ENCODE peak calls at places on chromosomes 4 and X, in ten cellular contexts. B, O, E, P, Z, I, C, H, T and J are unnamed samples.

GRCh38 chr4:54958236-54958635 is 167.2 kb downstream of the KDR start:
- DNase-seq in B (no peak), P (peak; percentile 24), O (no peak), H (no peak), Z (no peak), C (no peak), T (no peak), I (no peak), E (no peak), J (peak; percentile 29)

GRCh38 chr4:150572704-150573504 is 9.0 kb upstream of the MAB21L2 start:
- DNase-seq in T (no peak), I (no peak), Z (no peak), C (no peak), O (no peak), E (no peak), H (no peak), P (no peak), B (no peak), J (no peak)

GRCh38 chr4:77618383-77619241 is 13.0 kb downstream of the CXCL13 start:
- DNase-seq in I (peak; percentile 42), O (peak; percentile 77), Z (no peak), E (peak; percentile 73), T (peak; percentile 18), C (peak; percentile 63), P (peak; percentile 75), B (peak; percentile 37), H (peak; percentile 51), J (peak; percentile 65)

GRCh38 chr4:891747-892146 is 40.4 kb downstream of the GAK start:
- DNase-seq in E (no peak), I (no peak), B (no peak), Z (no peak), P (no peak), H (no peak), O (no peak), C (no peak), T (no peak), J (peak; percentile 7)

GRCh38 chr4:17094811-17095210 is 196.4 kb upstream of the LDB2 start:
- DNase-seq in O (no peak), H (no peak), I (no peak), T (no peak), P (no peak), E (no peak), Z (no peak), B (no peak), C (no peak), J (no peak)

GRCh38 chr4:25916870-25917269 is 2.9 kb downstream of the SMIM20 start:
- DNase-seq in P (no peak), O (no peak), H (no peak), E (no peak), I (no peak), C (no peak), Z (no peak), T (no peak), B (no peak), J (no peak)

GRCh38 chr4:89823416-89823815 is 13.5 kb downstream of the SNCA start:
- DNase-seq in E (no peak), C (no peak), B (peak; percentile 41), I (no peak), O (no peak), P (peak; percentile 46), Z (no peak), T (no peak), H (no peak), J (peak; percentile 58)

GRCh38 chr4:151302432-151302831 is 23.0 kb downstream of the SH3D19 start:
- DNase-seq in Z (no peak), I (no peak), O (no peak), E (no peak), T (no peak), B (no peak), P (peak; percentile 24), H (no peak), C (peak; percentile 8), J (peak; percentile 67)

GRCh38 chr4:76377922-76378321 is 43.0 kb downstream of the CCDC158 start:
- DNase-seq in O (peak; percentile 64), T (peak; percentile 7), E (peak; percentile 60), C (no peak), I (peak; percentile 32), B (no peak), P (peak; percentile 44), Z (no peak), H (peak; percentile 45), J (peak; percentile 66)

GRCh38 chr4:140609548-140610425 is 41.0 kb upstream of the UCP1 start:
- DNase-seq in P (peak; percentile 54), C (peak; percentile 58), O (peak; percentile 1), H (no peak), T (no peak), Z (no peak), B (peak; percentile 67), E (no peak), I (no peak), J (peak; percentile 50)

GRCh38 chrX:70301716-70302115 is 11.8 kb downstream of the KIF4A start:
- DNase-seq in H (no peak), E (no peak), Z (no peak), B (no peak), I (no peak), C (peak; percentile 4), O (no peak), T (no peak), P (peak; percentile 85), J (peak; percentile 64)

GRCh38 chr4:124427095-124427767 is 285.3 kb downstream of the ANKRD50 start:
- DNase-seq in T (no peak), P (no peak), O (peak; percentile 8), E (no peak), Z (no peak), C (no peak), B (no peak), H (no peak), I (no peak), J (no peak)

GRCh38 chr4:123462007-123462406 is 65.4 kb downstream of the SPRY1 start:
- DNase-seq in E (no peak), I (no peak), T (peak; percentile 8), C (no peak), H (no peak), O (no peak), P (peak; percentile 24), B (no peak), Z (no peak), J (peak; percentile 56)

GRCh38 chr4:110005461-110006056 is 92.9 kb downstream of the EGF start:
- DNase-seq in C (peak; percentile 69), T (peak; percentile 45), I (no peak), B (peak; percentile 76), Z (no peak), E (no peak), H (no peak), O (no peak), P (peak; percentile 78), J (peak; percentile 81)

GRCh38 chrX:71976753-71977152 is 66.1 kb downstream of the NHSL2 start:
- DNase-seq in P (no peak), C (no peak), I (no peak), E (no peak), H (no peak), B (peak; percentile 46), Z (no peak), T (no peak), O (no peak), J (no peak)

GRCh38 chr4:70976251-70976650 is 17.2 kb upstream of the DCK start:
- DNase-seq in I (no peak), C (no peak), T (no peak), O (no peak), P (no peak), Z (no peak), B (no peak), E (no peak), H (no peak), J (no peak)